ENCODE peak calls at places on chromosomes 13 and 19, in four cellular contexts. N is K562, G is IMR-90, T is GM12878. U is an unnamed sample.

GRCh38 chr13:54799621-54800226 is 1771.1 kb downstream of the OLFM4 start:
- DNase-seq in N (no peak), T (no peak), G (no peak), U (no peak)

GRCh38 chr19:47417746-47418594 is 1.4 kb downstream of the MEIS3 start:
- DNase-seq in N (no peak), T (no peak), G (peak), U (no peak)

GRCh38 chr19:48858984-48859710 is 9.3 kb downstream of the PLEKHA4 start:
- DNase-seq in N (peak), G (no peak), T (no peak), U (peak)

GRCh38 chr13:96218475-96218874 is 128.6 kb downstream of the HS6ST3 start:
- DNase-seq in G (no peak), T (no peak), N (no peak), U (no peak)

GRCh38 chr19:53903055-53903680 is 5.9 kb upstream of the CACNG7 start:
- DNase-seq in T (no peak), N (peak), G (peak), U (no peak)

GRCh38 chr19:6773323-6773931 is 919 bp downstream of the VAV1 start:
- DNase-seq in N (no peak), G (no peak), T (peak), U (no peak)

GRCh38 chr19:18057557-18057956 is 29.2 kb downstream of the IL12RB1 start:
- DNase-seq in N (no peak), T (no peak), G (no peak), U (no peak)

GRCh38 chr13:23868521-23868920 is 20.7 kb downstream of the MIPEP start:
- DNase-seq in T (no peak), N (no peak), G (peak), U (no peak)

GRCh38 chr13:60001892-60002291 is 161.8 kb downstream of the DIAPH3 start:
- DNase-seq in T (no peak), G (no peak), N (no peak), U (no peak)

GRCh38 chr13:25217023-25217909 is 45.2 kb upstream of the AMER2 start:
- DNase-seq in G (peak), N (no peak), T (no peak), U (no peak)

DNA sequence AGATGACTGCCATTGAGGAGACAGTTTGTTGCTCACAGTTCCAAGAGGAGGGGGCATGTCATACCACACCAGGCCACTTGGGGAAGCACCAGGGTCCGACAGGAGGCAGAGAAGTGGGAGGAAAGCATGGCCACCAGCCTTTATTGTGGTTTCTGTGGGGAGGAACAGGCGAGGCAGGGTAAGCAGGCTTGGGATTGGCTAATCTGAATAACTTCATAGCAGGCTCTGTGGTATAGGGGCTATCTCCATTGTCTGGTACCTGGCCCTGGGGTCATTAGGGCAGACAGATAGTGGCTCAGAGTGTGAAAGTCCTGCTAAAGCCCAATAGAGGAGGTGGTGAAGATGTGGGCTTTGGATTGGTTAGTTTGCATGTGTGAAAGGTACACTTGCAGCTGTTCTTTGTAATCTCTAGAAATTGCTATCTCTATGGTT is 35.5 kb downstream of the CBY2 start:
- DNase-seq in N (peak), G (no peak), T (no peak), U (no peak)
- TF ChIP-seq CTCF in N (peak), G (no peak), T (peak), U (peak)

DNA sequence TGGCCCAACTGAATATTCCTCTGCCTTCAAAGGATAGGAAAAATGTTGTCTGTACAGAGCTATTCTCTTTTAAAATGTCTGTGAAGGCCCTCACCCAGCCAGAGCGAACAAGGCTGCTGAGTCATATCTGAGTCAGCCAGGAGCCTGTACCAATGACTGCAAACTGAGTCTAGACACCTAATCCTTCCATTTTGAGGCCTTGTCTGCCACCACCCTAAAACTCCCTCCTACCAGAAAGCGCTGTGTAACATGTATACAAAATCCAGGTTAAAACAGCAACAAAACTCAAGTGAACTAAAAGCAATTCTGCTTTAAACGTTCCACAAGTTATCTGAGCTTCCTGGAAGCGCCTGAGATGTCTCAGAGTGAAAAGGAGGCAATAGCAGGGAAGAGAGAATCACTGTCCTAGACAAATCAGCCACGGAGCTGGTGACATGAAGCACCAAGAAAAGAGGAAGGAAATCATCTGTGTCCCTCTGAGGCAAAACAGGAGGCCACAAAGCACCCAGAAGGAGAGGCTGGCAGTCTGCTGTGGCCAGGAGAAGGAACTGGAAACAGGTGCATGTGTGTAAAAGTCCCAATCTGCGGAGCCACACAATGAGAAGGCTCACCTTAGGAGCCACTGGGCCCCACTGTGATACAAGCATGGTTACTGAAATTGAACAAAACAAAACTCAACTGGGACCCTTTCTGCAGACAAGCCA is 10.2 kb downstream of the DHRS12 start:
- DNase-seq in N (peak), G (peak), T (peak), U (no peak)
- TF ChIP-seq CHD1 in N (no peak), G (no peak), T (no peak), U (no peak)

GRCh38 chr13:43763143-43763759 is 23.5 kb downstream of the ENOX1 start:
- DNase-seq in G (no peak), T (no peak), N (no peak), U (no peak)

GRCh38 chr13:43766766-43767165 is 20.0 kb downstream of the ENOX1 start:
- DNase-seq in T (no peak), N (no peak), G (no peak), U (no peak)

GRCh38 chr13:43769552-43769951 is 17.2 kb downstream of the ENOX1 start:
- DNase-seq in N (no peak), T (no peak), G (no peak), U (no peak)

GRCh38 chr13:43764349-43764748 is 22.4 kb downstream of the ENOX1 start:
- DNase-seq in T (no peak), G (no peak), N (no peak), U (no peak)

GRCh38 chr13:43767351-43767901 is 19.3 kb downstream of the ENOX1 start:
- DNase-seq in G (no peak), T (no peak), N (no peak), U (no peak)
- TF ChIP-seq USF2 in G (no peak), T (no peak), N (no peak), U (no peak)

DNA sequence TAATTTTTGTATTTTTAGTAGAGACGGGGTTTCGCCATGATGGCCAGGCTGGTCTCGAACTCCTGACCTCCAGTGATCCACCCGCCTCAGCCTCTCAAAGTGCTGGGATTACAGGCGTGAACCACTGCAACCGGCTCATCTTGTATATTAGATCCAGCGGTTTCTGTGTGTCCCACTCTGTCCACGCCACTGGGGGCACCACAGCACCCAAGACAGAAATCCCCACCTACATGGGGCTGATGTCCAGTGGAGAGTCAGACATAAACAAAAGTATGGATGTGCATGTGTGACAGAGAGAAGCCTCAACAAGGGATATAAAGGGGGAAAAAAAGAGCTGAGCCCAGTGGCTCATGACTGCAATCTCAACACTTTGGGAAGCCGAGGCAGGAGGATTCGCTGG is 65.8 kb upstream of the ADGRE5 start:
- DNase-seq in T (no peak), N (no peak), G (no peak), U (no peak)
- TF ChIP-seq CTCF in T (no peak), N (no peak), G (no peak), U (no peak)

GRCh38 chr13:114257014-114257413 is 22.3 kb downstream of the CDC16 start:
- DNase-seq in G (no peak), N (no peak), T (no peak), U (no peak)
- TF ChIP-seq CHD1 in G (no peak), N (no peak), T (no peak), U (no peak)

U was measured in H1.